ENCODE peak calls at places on chromosome 7, in seven cellular contexts. O is upper lobe of right lung, I is OCI-LY7, Y is esophagus squamous epithelium, Z is brain microvascular endothelial cell, U is heart left ventricle, P is BJ. B is an unnamed sample. For H3K36me3, the result is how much of the 10 kb centered on the place peaks cover.

GRCh38 chr7:132830941-132831340 is 250.9 kb downstream of the CHCHD3 start:
- DNase-seq in Y (no peak), Z (no peak), P (no peak), U (no peak), O (no peak), I (no peak), B (no peak)

GRCh38 chr7:46169384-46169755 is 248.3 kb upstream of the IGFBP3 start:
- DNase-seq in I (no peak), Z (no peak), O (no peak), U (no peak), Y (no peak), P (no peak), B (no peak)

GRCh38 chr7:141232286-141233051 is 158.6 kb downstream of the TMEM178B start:
- DNase-seq in P (no peak), Y (no peak), I (no peak), Z (no peak), O (no peak), U (no peak), B (no peak)

GRCh38 chr7:94344826-94345225 is 49.9 kb upstream of the COL1A2 start:
- DNase-seq in U (no peak), I (no peak), Y (no peak), P (peak), Z (peak), O (no peak), B (no peak)

GRCh38 chr7:158361326-158361946 is 226.2 kb downstream of the PTPRN2 start:
- DNase-seq in U (no peak), I (no peak), Z (no peak), Y (no peak), P (no peak), O (peak), B (no peak)

GRCh38 chr7:45975367-45975766 is 54.3 kb upstream of the IGFBP3 start:
- DNase-seq in I (no peak), Y (no peak), P (no peak), U (no peak), Z (no peak), O (no peak), B (no peak)

GRCh38 chr7:41567350-41568114 is 135.4 kb downstream of the INHBA start:
- DNase-seq in P (no peak), I (no peak), U (no peak), O (no peak), Y (no peak), Z (peak), B (peak)

GRCh38 chr7:31811650-31812461 is 124.8 kb downstream of the PPP1R17 start:
- DNase-seq in O (no peak), Y (no peak), Z (no peak), P (peak), I (no peak), U (peak), B (peak)

GRCh38 chr7:66913118-66914049 is 7.6 kb upstream of the TMEM248 start:
- DNase-seq in Y (no peak), O (no peak), Z (no peak), P (no peak), I (no peak), U (no peak), B (no peak)

GRCh38 chr7:93779115-93779514 is 111.4 kb downstream of the TFPI2 start:
- DNase-seq in Z (no peak), O (no peak), Y (no peak), P (no peak), U (no peak), I (no peak), B (no peak)

GRCh38 chr7:18961997-18962396 is 155.4 kb downstream of the TWIST1 start:
- DNase-seq in I (no peak), P (no peak), U (no peak), Z (no peak), Y (no peak), O (no peak), B (peak)

GRCh38 chr7:16241017-16241416 is 180.3 kb downstream of the CRPPA start:
- DNase-seq in I (no peak), Z (no peak), U (no peak), Y (no peak), P (no peak), O (no peak), B (no peak)

GRCh38 chr7:50608196-50608906 is 43.1 kb upstream of the DDC start:
- DNase-seq in I (peak), Z (no peak), Y (no peak), U (no peak), O (no peak), P (no peak), B (no peak)

GRCh38 chr7:91557789-91558396 is 293.7 kb downstream of the FZD1 start:
- DNase-seq in Z (peak), I (no peak), Y (no peak), P (peak), U (no peak), O (no peak), B (no peak)

GRCh38 chr7:102284891-102285540 is 1.7 kb upstream of the SH2B2 start:
- DNase-seq in O (peak), U (peak), P (no peak), I (peak), Z (no peak), Y (no peak), B (no peak)

GRCh38 chr7:50449881-50450690 is at the start of gene FIGNL1:
- DNase-seq in U (peak), P (no peak), Y (no peak), O (peak), I (peak), Z (peak), B (peak)

GRCh38 chr7:9939171-9939570 is 1034.5 kb upstream of the PHF14 start:
- DNase-seq in Z (no peak), Y (no peak), I (no peak), P (no peak), U (no peak), O (no peak), B (no peak)

GRCh38 chr7:143401265-143401664 is 7.4 kb downstream of the EPHA1 start:
- DNase-seq in U (no peak), Z (no peak), P (no peak), O (no peak), Y (no peak), I (no peak), B (no peak)

GRCh38 chr7:33649476-33650441 is 255.6 kb upstream of the BMPER start:
- DNase-seq in O (no peak), P (no peak), Y (no peak), Z (peak), U (no peak), I (no peak), B (no peak)

GRCh38 chr7:71484381-71484780 is 352.4 kb downstream of the GALNT17 start:
- DNase-seq in I (no peak), O (no peak), P (no peak), Y (no peak), Z (peak), U (no peak), B (no peak)

GRCh38 chr7:139738101-139738489 is 39.7 kb downstream of the HIPK2 start:
- DNase-seq in P (no peak), U (no peak), Z (peak), O (no peak), Y (no peak), I (no peak), B (no peak)

GRCh38 chr7:63045575-63045974 is 953.1 kb upstream of the ZNF722 start:
- DNase-seq in O (no peak), Y (no peak), P (no peak), U (no peak), Z (no peak), I (no peak), B (no peak)

GRCh38 chr7:896346-897075 is 20.2 kb downstream of the GET4 start:
- DNase-seq in P (no peak), U (no peak), O (no peak), Y (no peak), I (no peak), Z (no peak), B (no peak)

GRCh38 chr7:895451-896052 is 19.2 kb downstream of the GET4 start:
- DNase-seq in I (no peak), P (no peak), Y (no peak), O (no peak), U (no peak), Z (no peak), B (no peak)

GRCh38 chr7:898460-898854 is 22.1 kb downstream of the GET4 start:
- DNase-seq in P (no peak), U (no peak), Z (no peak), O (no peak), Y (no peak), I (no peak), B (no peak)

GRCh38 chr7:897771-898376 is 21.5 kb downstream of the GET4 start:
- DNase-seq in Y (no peak), I (no peak), U (peak), Z (no peak), P (no peak), O (no peak), B (no peak)

GRCh38 chr7:897086-897485 is 20.7 kb downstream of the GET4 start:
- DNase-seq in U (no peak), P (no peak), Y (no peak), Z (no peak), I (no peak), O (no peak), B (no peak)
- H3K36me3 ChIP-seq in U (under half), P (under half), Y (under half), Z (under half), I (under half), O (under half), B (under half)

DNA sequence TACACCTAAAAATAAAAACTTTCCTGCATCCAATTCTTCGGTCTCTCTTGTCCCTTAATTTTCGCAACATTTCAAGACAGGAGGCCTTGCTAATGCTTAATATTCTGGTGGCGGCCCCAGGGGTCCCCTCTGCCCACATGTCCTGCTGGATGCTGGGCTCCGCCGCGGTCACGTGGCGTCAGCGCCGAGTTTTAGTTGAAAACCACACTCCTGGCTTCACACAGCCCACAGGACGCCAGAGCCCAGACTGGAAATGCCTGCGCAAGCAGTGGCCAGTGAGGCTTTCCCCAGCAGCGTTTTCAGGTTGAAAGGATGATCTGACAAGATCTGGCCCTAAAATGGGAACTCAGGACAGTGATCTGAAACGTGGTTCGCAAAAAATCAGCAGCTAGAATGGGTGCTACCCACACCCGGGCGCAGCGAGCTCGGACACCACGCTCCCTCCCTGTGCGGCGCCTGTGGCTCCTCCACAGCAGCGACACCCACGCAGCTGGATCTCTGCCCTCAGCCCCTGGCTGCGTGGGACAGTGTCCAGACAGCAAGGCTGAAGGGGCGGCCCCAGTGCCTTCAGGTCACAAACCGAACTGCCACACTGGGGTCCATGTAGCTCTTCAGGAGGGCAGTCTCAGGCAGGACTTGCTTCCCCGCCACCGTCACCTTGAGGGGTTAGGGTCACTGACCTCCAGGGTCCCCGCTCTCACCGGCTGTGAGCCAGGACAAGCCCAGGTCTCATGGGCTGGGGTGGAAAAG is 11.6 kb upstream of the CYREN start:
- DNase-seq in O (no peak), P (no peak), I (no peak), Y (no peak), U (no peak), Z (no peak), B (no peak)
- H3K36me3 ChIP-seq in O (under half), P (under half), I (under half), Y (under half), U (under half), Z (under half), B (half or more)

DNA sequence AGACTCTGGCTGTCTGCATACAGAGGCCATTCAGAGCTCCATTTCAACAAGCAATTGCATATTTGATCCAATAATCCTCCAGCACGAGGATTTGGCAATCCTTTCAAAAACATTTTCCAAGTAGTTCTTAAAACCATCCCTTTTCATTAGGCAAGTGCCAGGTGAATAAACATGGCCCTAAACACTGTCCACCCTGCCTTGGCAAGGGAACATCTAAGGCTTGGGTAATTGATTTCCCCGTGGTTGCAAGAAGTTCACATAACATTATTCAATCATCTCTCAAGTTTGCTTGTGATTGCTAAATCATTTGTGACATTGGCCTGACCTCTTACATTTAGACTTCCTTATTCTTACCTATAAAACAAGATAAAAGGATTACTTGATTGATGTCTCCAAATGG is 175.2 kb downstream of the CTTNBP2 start:
- DNase-seq in Z (no peak), U (no peak), Y (no peak), O (no peak), I (no peak), P (no peak), B (no peak)
- H3K36me3 ChIP-seq in Z (under half), U (under half), Y (under half), O (under half), I (under half), P (under half), B (under half)

GRCh38 chr7:2220030-2220429 is 12.7 kb downstream of the MAD1L1 start:
- DNase-seq in U (no peak), I (no peak), Y (no peak), O (no peak), Z (no peak), P (no peak), B (no peak)
- H3K36me3 ChIP-seq in U (under half), I (half or more), Y (under half), O (half or more), Z (under half), P (under half), B (under half)

B was measured in adipocyte.